ENCODE peak calls at places on chromosomes 5 and 9, in five cellular contexts. K is GM12878, V is PC-3, A is lung, P is left lung. B is an unnamed sample.

GRCh38 chr9:79568337-79569084 is 3.3 kb upstream of the TLE4 start:
- DNase-seq in P (no peak), A (no peak), K (no peak), V (no peak), B (no peak)

GRCh38 chr9:83106272-83106671 is 43.3 kb upstream of the RASEF start:
- DNase-seq in P (no peak), K (no peak), A (no peak), V (no peak), B (no peak)

GRCh38 chr5:116378007-116378831 is 196.4 kb downstream of the SEMA6A start:
- DNase-seq in A (no peak), V (no peak), K (no peak), P (no peak), B (no peak)

GRCh38 chr5:40540301-40540700 is 139.4 kb upstream of the PTGER4 start:
- DNase-seq in V (no peak), A (no peak), K (no peak), P (no peak), B (no peak)

GRCh38 chr5:132327278-132327959 is 33.2 kb downstream of the SLC22A4 start:
- DNase-seq in A (no peak), V (no peak), K (no peak), P (no peak), B (no peak)

GRCh38 chr5:1330847-1331831 is 13.8 kb downstream of the CLPTM1L start:
- DNase-seq in A (no peak), K (no peak), V (no peak), P (no peak), B (no peak)

GRCh38 chr9:129309906-129310305 is 131.8 kb upstream of the IER5L start:
- DNase-seq in A (no peak), V (no peak), P (peak; percentile 28), K (no peak), B (peak; percentile 13)

GRCh38 chr5:135977375-135977928 is 22.7 kb upstream of the LECT2 start:
- DNase-seq in V (no peak), A (peak; percentile 79), P (peak; percentile 83), K (no peak), B (peak; percentile 72)

GRCh38 chr9:114004221-114004716 is 73.8 kb downstream of the AMBP start:
- DNase-seq in P (peak; percentile 55), K (no peak), A (peak; percentile 27), V (no peak), B (peak; percentile 24)

GRCh38 chr5:157924931-157925729 is 66.2 kb upstream of the CLINT1 start:
- DNase-seq in A (peak; percentile 52), K (no peak), P (peak; percentile 66), V (no peak), B (no peak)

GRCh38 chr9:133979921-133980863 is 11.9 kb downstream of the VAV2 start:
- DNase-seq in A (no peak), K (no peak), V (no peak), P (no peak), B (no peak)

GRCh38 chr5:140041492-140042421 is 1.3 kb downstream of the NRG2 start:
- DNase-seq in K (peak; percentile 36), A (peak; percentile 34), P (peak; percentile 35), V (peak; percentile 87), B (peak; percentile 66)

GRCh38 chr5:14374100-14374499 is 207.5 kb upstream of the OTULINL start:
- DNase-seq in A (no peak), K (no peak), P (no peak), V (no peak), B (no peak)

GRCh38 chr9:96379461-96379860 is 4.0 kb downstream of the SLC35D2 start:
- DNase-seq in V (no peak), K (no peak), A (no peak), P (no peak), B (no peak)

GRCh38 chr5:178831049-178831448 is 28.7 kb upstream of the ZNF354B start:
- DNase-seq in A (no peak), V (no peak), P (no peak), K (no peak), B (no peak)

GRCh38 chr5:119274767-119275130 is 81.1 kb upstream of the TNFAIP8 start:
- DNase-seq in A (no peak), V (no peak), P (no peak), K (no peak), B (no peak)

GRCh38 chr9:131478421-131478868 is 24.3 kb upstream of the POMT1 start:
- DNase-seq in P (no peak), A (peak; percentile 40), V (peak; percentile 33), K (no peak), B (peak; percentile 62)

DNA sequence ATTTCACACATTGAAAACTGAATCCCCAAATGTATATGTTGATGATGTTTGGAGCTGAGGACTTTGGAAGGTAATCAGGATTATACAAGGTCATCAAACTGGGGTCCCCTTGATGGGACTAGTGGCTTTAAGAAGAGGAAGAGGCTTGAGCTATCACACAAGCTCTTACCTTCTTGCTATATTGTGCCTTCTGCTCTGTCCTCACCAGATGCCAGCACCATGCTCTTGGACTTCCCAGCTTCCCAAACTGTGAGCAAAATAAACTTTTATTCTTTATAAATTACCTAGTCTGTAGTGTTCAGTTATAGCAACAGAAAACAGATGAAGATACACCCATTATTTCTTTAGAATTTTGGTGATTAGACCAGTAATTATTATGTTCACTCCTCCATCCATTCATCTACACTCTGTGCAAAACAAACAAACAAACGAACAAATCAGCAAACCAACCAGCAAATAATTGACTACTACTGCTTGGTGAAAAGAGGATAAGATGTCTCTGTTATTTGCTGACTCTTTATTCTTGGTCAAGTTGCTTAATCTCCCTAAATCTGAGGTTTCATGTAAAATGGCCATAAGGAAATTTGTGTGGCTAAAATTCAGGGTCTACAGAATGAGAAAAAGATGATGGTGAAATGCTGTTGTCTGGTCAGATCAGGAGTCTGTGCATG is 854.0 kb downstream of the MAT2B start:
- DNase-seq in A (no peak), K (no peak), P (no peak), V (no peak), B (no peak)
- H3K4me1 ChIP-seq in A (no peaks in the 10 kb centered on the region), K (no peaks in the 10 kb centered on the region), P (no peaks in the 10 kb centered on the region), V (no peaks in the 10 kb centered on the region), B (no peaks in the 10 kb centered on the region)

DNA sequence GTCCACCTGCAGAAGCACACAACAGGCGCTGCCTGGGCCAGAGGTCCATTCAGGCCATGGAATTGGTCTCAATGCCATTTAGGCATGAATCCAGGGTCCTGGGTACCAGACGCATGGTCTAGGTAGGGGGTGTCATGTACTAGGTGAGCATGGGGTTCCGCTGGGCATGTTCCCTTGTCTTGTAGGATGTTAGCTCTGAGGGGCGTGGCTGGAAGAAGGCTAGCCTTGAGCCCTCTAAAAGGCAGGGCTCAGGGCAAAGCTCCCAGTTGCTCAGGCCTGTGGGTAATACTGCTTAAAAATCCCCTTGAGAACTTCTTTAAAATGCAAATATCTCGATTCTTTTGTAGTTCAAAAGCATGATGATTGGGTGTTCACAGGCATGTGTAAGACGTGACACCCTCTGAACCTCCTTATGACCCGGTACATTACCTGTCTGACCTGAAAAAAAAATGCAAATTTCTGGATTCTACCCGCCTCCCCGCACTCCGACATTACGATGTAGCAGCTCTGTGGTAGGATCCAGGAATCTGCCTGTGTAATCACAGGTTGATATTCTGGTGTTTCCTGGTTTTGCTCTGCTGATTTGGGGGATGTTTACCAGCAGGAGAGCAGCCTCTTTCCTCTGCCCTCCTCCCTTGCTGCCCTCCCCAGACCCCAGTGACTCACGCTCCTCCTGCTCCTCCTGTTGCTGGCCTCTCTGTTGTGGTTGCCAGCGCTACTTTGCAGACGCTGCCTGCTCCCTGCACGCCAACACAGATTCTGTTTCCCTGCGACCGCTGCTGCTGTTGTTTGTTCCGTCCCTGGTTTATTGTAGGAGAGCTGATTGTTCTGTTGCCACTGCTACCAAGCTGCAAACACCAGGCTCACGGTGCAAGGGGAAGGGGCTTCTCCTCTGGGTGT is 5.7 kb downstream of the TMC1 start:
- DNase-seq in K (peak; percentile 77), A (peak; percentile 72), V (peak; percentile 84), P (peak; percentile 87), B (peak; percentile 68)
- H3K4me3 ChIP-seq in K (peak overlapping the region; percentile 51), A (no peak overlapping the region), V (peak overlapping the region; percentile 50), P (no peak overlapping the region), B (peak overlapping the region; percentile 22)

DNA sequence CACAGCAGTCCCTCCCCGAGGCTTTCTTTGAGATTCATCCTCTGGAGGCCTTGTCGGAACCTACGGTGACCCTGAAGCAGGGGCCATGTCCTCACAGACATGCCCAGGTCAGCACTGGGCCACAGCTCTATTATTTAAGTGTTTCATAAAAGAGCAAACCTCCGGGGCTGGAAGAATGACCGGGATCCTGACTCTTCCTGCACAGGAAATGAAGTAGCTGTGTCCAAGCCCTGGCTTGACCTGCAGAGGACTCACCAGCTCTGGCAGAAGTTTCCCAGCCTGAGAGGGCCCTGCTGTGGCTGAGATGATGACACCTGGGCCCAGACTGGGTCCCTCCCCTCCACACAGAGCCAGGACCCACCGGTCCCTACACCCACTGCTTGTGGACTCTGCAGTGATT is 72.3 kb downstream of the PCDH1 start:
- DNase-seq in A (no peak), K (no peak), P (no peak), V (no peak), B (no peak)
- H3K27ac ChIP-seq in A (peak overlapping the region; percentile 72), K (no peak overlapping the region), P (no peak overlapping the region), V (no peak overlapping the region), B (no peak overlapping the region)

DNA sequence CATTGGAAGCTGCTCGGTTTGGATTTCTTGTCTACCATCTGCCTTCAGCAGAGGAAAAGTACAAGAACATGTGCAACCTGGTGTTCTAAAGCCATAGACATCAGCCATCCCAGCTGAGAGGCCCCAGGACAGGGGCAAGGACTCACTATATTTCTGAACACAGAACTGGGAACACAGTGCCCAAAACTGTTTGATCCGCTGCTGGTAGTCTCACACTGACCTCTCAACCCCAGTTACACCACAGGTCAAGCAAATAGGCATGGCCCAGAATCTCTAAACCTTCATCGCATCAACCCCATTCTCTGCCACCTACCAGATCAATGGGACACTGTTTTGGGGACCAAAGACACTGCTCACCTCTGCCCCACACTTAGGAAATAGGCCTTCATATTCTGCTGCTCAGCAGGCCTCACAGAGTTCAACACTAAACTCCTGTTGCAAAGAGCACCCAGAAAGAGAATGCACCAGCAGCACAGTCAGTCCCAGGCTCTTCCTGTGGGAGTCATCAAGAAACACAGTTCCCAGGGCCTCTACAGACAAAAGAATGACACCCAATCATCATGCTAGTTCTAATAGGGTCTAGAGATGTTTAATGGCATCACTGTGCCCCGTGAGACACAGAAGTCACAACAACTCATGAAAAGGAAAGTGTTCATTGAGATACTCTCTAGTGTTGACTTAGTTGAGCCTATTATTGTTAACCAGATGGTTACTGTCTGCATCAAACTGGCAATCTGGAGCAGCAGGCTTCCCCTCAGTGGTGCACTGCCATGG is 1.8 kb downstream of the KLHL3 start:
- DNase-seq in A (no peak), V (no peak), K (no peak), P (no peak), B (no peak)
- H3K4me1 ChIP-seq in A (peaks cover 17% of the 10 kb centered on the region), V (peaks cover 49% of the 10 kb centered on the region), K (peaks cover 15% of the 10 kb centered on the region), P (peaks cover 8% of the 10 kb centered on the region), B (peaks cover 37% of the 10 kb centered on the region)

B was measured in stomach.